ENCODE peak calls at places on chromosomes 16 and 17, in ten cellular contexts. X is stimulated activated CD4-positive, alpha-beta T cell treated with anti-CD3 and anti-CD28 coated beads, Interleukin-4, amount 100 ng/mL, for 4 hours; Q is transverse colon; M is astrocyte of the spinal cord; C is heart right ventricle; F is EL; N is Peyer's patch; U is activated CD4-positive, CD25-positive, alpha-beta regulatory T cell; W is activated CD4-positive, alpha-beta T cell treated with anti-CD3 and anti-CD28 coated beads for 24 hours; D is NCI-H2081. Y is an unnamed sample.

GRCh38 chr16:648071-648785 is 937 bp upstream of the WDR90 start:
- DNase-seq in X (peak; percentile 27), Q (peak; percentile 90), C (no peak), M (no peak), U (no peak), N (peak; percentile 90), D (peak; percentile 68), W (peak; percentile 44), F (no peak), Y (no peak)

GRCh38 chr16:86572041-86572521 is 5.5 kb downstream of the FOXC2 start:
- DNase-seq in C (no peak), M (peak; percentile 39), F (peak; percentile 54), Q (no peak), D (no peak), X (no peak), U (no peak), N (no peak), W (no peak), Y (no peak)

GRCh38 chr16:46844771-46845170 is 13.8 kb upstream of the C16orf87 start:
- DNase-seq in F (no peak), X (no peak), N (no peak), W (no peak), U (no peak), D (no peak), C (no peak), Q (no peak), M (no peak), Y (no peak)

GRCh38 chr17:82678265-82678891 is 20.1 kb downstream of the RAB40B start:
- DNase-seq in F (no peak), M (no peak), C (no peak), D (peak; percentile 66), Q (no peak), U (no peak), X (no peak), N (no peak), W (no peak), Y (no peak)

GRCh38 chr16:17469011-17469741 is 1.6 kb downstream of the XYLT1 start:
- DNase-seq in X (no peak), M (peak; percentile 72), N (peak; percentile 48), U (no peak), F (peak; percentile 87), D (no peak), C (no peak), W (no peak), Q (peak; percentile 20), Y (no peak)

GRCh38 chr16:35492225-35492624 is 2032.8 kb downstream of the TP53TG3F start:
- DNase-seq in C (no peak), X (no peak), M (no peak), Q (no peak), W (no peak), F (no peak), U (no peak), D (peak; percentile 84), N (no peak), Y (no peak)

GRCh38 chr17:62892870-62893338 is 73.1 kb upstream of the TANC2 start:
- DNase-seq in M (peak; percentile 75), W (no peak), D (no peak), N (peak; percentile 48), X (no peak), Q (peak; percentile 35), U (no peak), F (peak; percentile 81), C (no peak), Y (no peak)

GRCh38 chr16:75550211-75550662 is 5.8 kb downstream of the TMEM231 start:
- DNase-seq in X (no peak), C (no peak), F (peak; percentile 25), D (peak; percentile 20), Q (peak; percentile 72), N (peak; percentile 81), M (peak; percentile 53), U (no peak), W (no peak), Y (no peak)

GRCh38 chr16:77938913-77939312 is 83.4 kb upstream of the CLEC3A start:
- DNase-seq in N (no peak), D (no peak), F (no peak), U (no peak), C (no peak), X (no peak), M (no peak), W (no peak), Q (no peak), Y (no peak)

GRCh38 chr17:45021607-45022287 is 29.7 kb downstream of the DCAKD start:
- DNase-seq in N (peak; percentile 74), D (peak; percentile 68), M (peak; percentile 44), F (peak; percentile 55), X (peak; percentile 45), Q (peak; percentile 72), C (peak; percentile 81), U (peak; percentile 42), W (peak; percentile 59), Y (peak; percentile 42)

GRCh38 chr17:5861849-5862248 is 208.3 kb upstream of the WSCD1 start:
- DNase-seq in X (no peak), F (no peak), M (no peak), U (no peak), N (no peak), C (no peak), W (no peak), Q (no peak), D (no peak), Y (no peak)

GRCh38 chr16:83771306-83771942 is 36.4 kb upstream of the HSBP1 start:
- DNase-seq in X (no peak), M (no peak), Q (no peak), F (no peak), C (peak; percentile 78), D (no peak), W (no peak), U (no peak), N (no peak), Y (no peak)

GRCh38 chr17:50163846-50164696 is 1.7 kb upstream of the SGCA start:
- DNase-seq in X (peak; percentile 24), U (no peak), Q (no peak), W (no peak), D (no peak), F (no peak), N (peak; percentile 83), M (no peak), C (peak; percentile 65), Y (no peak)

GRCh38 chr16:70395345-70395901 is 43.5 kb downstream of the ST3GAL2 start:
- DNase-seq in N (peak; percentile 88), C (peak; percentile 76), Q (peak; percentile 89), M (peak; percentile 20), D (peak; percentile 3), W (peak; percentile 65), U (peak; percentile 36), F (peak; percentile 57), X (peak; percentile 41), Y (no peak)

GRCh38 chr16:80142940-80143339 is 397.9 kb upstream of the DYNLRB2 start:
- DNase-seq in D (no peak), F (no peak), M (no peak), W (no peak), N (no peak), U (no peak), C (no peak), X (no peak), Q (no peak), Y (no peak)

GRCh38 chr16:46607529-46607928 is 13.7 kb downstream of the SHCBP1 start:
- DNase-seq in N (no peak), W (no peak), C (no peak), U (no peak), Q (no peak), F (peak; percentile 54), D (no peak), M (peak; percentile 76), X (no peak), Y (no peak)

GRCh38 chr17:16474012-16474725 is 17.8 kb downstream of the LRRC75A start:
- DNase-seq in X (no peak), M (no peak), D (no peak), Q (no peak), N (no peak), F (peak; percentile 88), W (no peak), U (no peak), C (no peak), Y (no peak)

GRCh38 chr17:58870747-58871146 is 115.1 kb downstream of the PPM1E start:
- DNase-seq in Q (no peak), X (no peak), U (no peak), C (no peak), F (no peak), N (no peak), M (no peak), W (no peak), D (no peak), Y (no peak)

GRCh38 chr16:65121870-65122723 is at the start of gene CDH11:
- DNase-seq in N (peak; percentile 49), F (peak; percentile 93), X (no peak), W (no peak), D (no peak), M (peak; percentile 91), C (peak; percentile 72), Q (peak; percentile 38), U (no peak), Y (no peak)

GRCh38 chr16:85124636-85125346 is 12.5 kb upstream of the CIBAR2 start:
- DNase-seq in W (no peak), M (peak; percentile 19), U (no peak), N (no peak), Q (no peak), D (no peak), C (no peak), F (no peak), X (no peak), Y (no peak)

GRCh38 chr17:75447951-75448856 is 8.2 kb upstream of the TMEM94 start:
- DNase-seq in N (no peak), F (no peak), X (no peak), M (no peak), Q (no peak), U (no peak), C (no peak), D (no peak), W (no peak), Y (no peak)

GRCh38 chr17:73104450-73104849 is 12.0 kb upstream of the SLC39A11 start:
- DNase-seq in U (no peak), N (no peak), W (no peak), X (no peak), Q (no peak), F (no peak), M (no peak), C (no peak), D (no peak), Y (no peak)

GRCh38 chr16:8958344-8958808 is 5.3 kb downstream of the USP7 start:
- DNase-seq in M (peak; percentile 42), U (no peak), C (no peak), N (peak; percentile 69), X (no peak), F (peak; percentile 86), Q (peak; percentile 52), W (no peak), D (no peak), Y (no peak)

GRCh38 chr16:5350118-5350517 is 252.5 kb upstream of the EEF2KMT start:
- DNase-seq in W (no peak), N (no peak), D (no peak), F (no peak), M (no peak), C (no peak), X (no peak), Q (no peak), U (no peak), Y (no peak)

GRCh38 chr17:40356906-40357861 is 7.4 kb downstream of the GJD3 start:
- DNase-seq in M (no peak), X (no peak), N (no peak), U (no peak), C (no peak), Q (no peak), F (no peak), D (no peak), W (no peak), Y (no peak)

Y was measured in activated gamma-delta T cell.